ENCODE peak calls at places on chromosome 1, in five cellular contexts. I is adrenal gland, K is lower lobe of right lung, Y is left ventricle myocardium inferior, R is mammary epithelial cell. G is an unnamed sample.

GRCh38 chr1:164712131-164713031 is 153.4 kb downstream of the PBX1 start:
- DNase-seq in I (no peak), R (peak), K (no peak), Y (no peak), G (peak)

GRCh38 chr1:21241761-21242581 is 48.3 kb downstream of the ECE1 start:
- DNase-seq in I (no peak), Y (no peak), R (no peak), K (no peak), G (peak)

GRCh38 chr1:208090776-208091291 is 153.3 kb downstream of the PLXNA2 start:
- DNase-seq in R (no peak), Y (no peak), K (no peak), I (no peak), G (no peak)

GRCh38 chr1:38173848-38174247 is 127.3 kb upstream of the POU3F1 start:
- DNase-seq in I (no peak), Y (no peak), R (no peak), K (no peak), G (no peak)

GRCh38 chr1:2104621-2105427 is 54.6 kb downstream of the PRKCZ start:
- DNase-seq in R (no peak), K (peak), Y (no peak), I (no peak), G (peak)

GRCh38 chr1:198681831-198682756 is 43.3 kb downstream of the PTPRC start:
- DNase-seq in Y (no peak), K (peak), I (peak), R (peak), G (peak)

GRCh38 chr1:34591751-34592629 is 162.9 kb upstream of the GJB5 start:
- DNase-seq in R (no peak), I (no peak), Y (no peak), K (no peak), G (no peak)

GRCh38 chr1:38097256-38097655 is 50.7 kb upstream of the POU3F1 start:
- DNase-seq in I (no peak), Y (no peak), K (no peak), R (no peak), G (no peak)

GRCh38 chr1:8814870-8815269 is 2.6 kb downstream of the RERE start:
- DNase-seq in K (no peak), Y (no peak), I (no peak), R (peak), G (no peak)

GRCh38 chr1:35220976-35221375 is 28.0 kb upstream of the SFPQ start:
- DNase-seq in I (no peak), R (no peak), K (no peak), Y (no peak), G (no peak)

GRCh38 chr1:227459977-227460376 is 103.4 kb upstream of the ZNF678 start:
- DNase-seq in R (no peak), Y (no peak), K (no peak), I (no peak), G (no peak)

GRCh38 chr1:202578001-202578500 is 132.2 kb downstream of the SYT2 start:
- DNase-seq in I (no peak), R (peak), Y (no peak), K (no peak), G (no peak)

GRCh38 chr1:15760520-15761211 is 2.1 kb downstream of the FBLIM1 start:
- DNase-seq in I (no peak), Y (peak), R (peak), K (no peak), G (peak)

GRCh38 chr1:31788825-31789256 is 24.7 kb upstream of the ADGRB2 start:
- DNase-seq in Y (no peak), R (peak), I (no peak), K (no peak), G (no peak)

GRCh38 chr1:203129501-203130231 is 2.1 kb downstream of the ADORA1 start:
- DNase-seq in Y (peak), K (no peak), R (no peak), I (peak), G (peak)

GRCh38 chr1:20400341-20401177 is 85.5 kb downstream of the CAMK2N1 start:
- DNase-seq in R (no peak), K (no peak), I (peak), Y (no peak), G (no peak)

GRCh38 chr1:113226118-113226517 is 153.1 kb downstream of the LRIG2 start:
- DNase-seq in I (no peak), R (no peak), K (no peak), Y (no peak), G (peak)

GRCh38 chr1:48414264-48414663 is 57.7 kb downstream of the SPATA6 start:
- DNase-seq in I (no peak), K (no peak), R (no peak), Y (no peak), G (no peak)

GRCh38 chr1:34590211-34590623 is 164.6 kb upstream of the GJB5 start:
- DNase-seq in R (peak), Y (no peak), I (no peak), K (no peak), G (no peak)

GRCh38 chr1:28507247-28507645 is 1.4 kb downstream of the RCC1 start:
- DNase-seq in Y (no peak), I (no peak), R (no peak), K (no peak), G (no peak)

GRCh38 chr1:109112056-109112651 is 1.8 kb upstream of the ELAPOR1 start:
- DNase-seq in K (no peak), Y (no peak), I (no peak), R (peak), G (no peak)

GRCh38 chr1:156661932-156662587 is 15.1 kb downstream of the NES start:
- DNase-seq in I (no peak), Y (no peak), R (peak), K (no peak), G (no peak)

GRCh38 chr1:203691454-203691853 is 64.8 kb downstream of the ATP2B4 start:
- DNase-seq in Y (no peak), I (no peak), K (no peak), R (no peak), G (no peak)

GRCh38 chr1:113040041-113040440 is 33.0 kb upstream of the LRIG2 start:
- DNase-seq in K (no peak), R (no peak), I (no peak), Y (no peak), G (no peak)

GRCh38 chr1:218742478-218743260 is 397.5 kb downstream of the TGFB2 start:
- DNase-seq in K (no peak), Y (no peak), R (peak), I (no peak), G (no peak)

GRCh38 chr1:54934869-54935268 is 45.6 kb upstream of the TMEM61 start:
- DNase-seq in Y (no peak), I (no peak), R (peak), K (no peak), G (no peak)

GRCh38 chr1:24704411-24705259 is 40.6 kb upstream of the CLIC4 start:
- DNase-seq in Y (no peak), I (no peak), R (peak), K (no peak), G (no peak)

GRCh38 chr1:46404482-46405203 is 10.5 kb downstream of the FAAH start:
- DNase-seq in K (no peak), Y (no peak), R (no peak), I (no peak), G (no peak)

GRCh38 chr1:20719261-20719660 is 1.5 kb upstream of the KIF17 start:
- DNase-seq in I (no peak), Y (no peak), R (no peak), K (peak), G (no peak)

GRCh38 chr1:89298461-89298860 is 25.8 kb upstream of the GBP5 start:
- DNase-seq in Y (no peak), R (peak), K (no peak), I (no peak), G (no peak)

GRCh38 chr1:8987881-8988617 is 38.2 kb downstream of the SLC2A7 start:
- DNase-seq in I (peak), K (peak), Y (peak), R (no peak), G (peak)

GRCh38 chr1:231584117-231584516 is 42.5 kb upstream of the DISC1 start:
- DNase-seq in I (no peak), K (no peak), Y (no peak), R (peak), G (no peak)

GRCh38 chr1:66770694-66771093 is 18.4 kb downstream of the DYNLT5 start:
- DNase-seq in K (no peak), Y (no peak), R (no peak), I (no peak), G (no peak)

GRCh38 chr1:197448390-197448789 is 180.3 kb downstream of the CRB1 start:
- DNase-seq in R (no peak), Y (no peak), I (no peak), K (no peak), G (no peak)

GRCh38 chr1:220918285-220918951 is 39.2 kb downstream of the HLX start:
- DNase-seq in R (no peak), K (no peak), Y (no peak), I (no peak), G (no peak)

GRCh38 chr1:24968941-24969585 is 39.0 kb upstream of the RUNX3 start:
- DNase-seq in R (peak), K (no peak), Y (no peak), I (no peak), G (no peak)

GRCh38 chr1:14055442-14056225 is 355.6 kb downstream of the PRDM2 start:
- DNase-seq in K (no peak), Y (no peak), R (no peak), I (no peak), G (no peak)

GRCh38 chr1:200831091-200831490 is 41.7 kb upstream of the GPR25 start:
- DNase-seq in R (no peak), K (no peak), I (no peak), Y (no peak), G (no peak)

GRCh38 chr1:202998836-202999750 is 8.1 kb upstream of the TMEM183A start:
- DNase-seq in K (no peak), R (peak), Y (no peak), I (peak), G (peak)

GRCh38 chr1:119372493-119373086 is 4.0 kb downstream of the HAO2 start:
- DNase-seq in K (no peak), I (peak), Y (no peak), R (peak), G (no peak)

GRCh38 chr1:95021085-95021484 is 51.7 kb downstream of the ALG14 start:
- DNase-seq in R (peak), K (no peak), I (no peak), Y (no peak), G (no peak)

GRCh38 chr1:95018602-95019369 is 54.0 kb downstream of the ALG14 start:
- DNase-seq in Y (no peak), K (no peak), R (peak), I (no peak), G (no peak)

GRCh38 chr1:95022527-95022926 is 50.2 kb downstream of the ALG14 start:
- DNase-seq in I (no peak), R (no peak), Y (no peak), K (no peak), G (no peak)

GRCh38 chr1:95023399-95024050 is 49.2 kb downstream of the ALG14 start:
- DNase-seq in I (no peak), Y (no peak), K (no peak), R (peak), G (no peak)

DNA sequence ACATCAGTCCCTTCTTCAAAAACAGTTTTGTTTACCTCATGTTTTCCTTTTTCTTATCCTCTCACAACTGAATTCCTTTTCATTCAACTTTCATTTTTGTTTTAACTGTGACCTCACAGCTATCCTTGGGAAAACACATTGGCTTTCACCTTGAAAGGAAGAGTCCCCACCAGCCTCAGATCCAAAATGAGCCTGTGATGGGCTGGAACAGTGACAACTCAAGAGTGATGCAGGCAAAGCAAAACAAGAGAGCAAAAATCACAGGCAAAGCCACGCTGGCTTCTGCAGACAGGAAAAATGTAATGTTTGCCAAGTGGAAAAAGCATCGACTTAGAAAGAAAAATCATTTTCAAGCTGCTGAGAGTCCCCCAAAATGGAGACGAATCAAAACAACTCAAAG is 51.0 kb downstream of the ALG14 start:
- DNase-seq in K (no peak), R (no peak), I (peak), Y (no peak), G (no peak)
- H3K27ac ChIP-seq in K (peak), R (no peak), I (peak), Y (peak), G (peak)

GRCh38 chr1:240598201-240598600 is 13.8 kb downstream of the GREM2 start:
- DNase-seq in I (no peak), Y (no peak), K (no peak), R (no peak), G (no peak)
- H3K27ac ChIP-seq in I (no peak), Y (no peak), K (no peak), R (no peak), G (no peak)

GRCh38 chr1:33341190-33341589 is 20.3 kb upstream of the A3GALT2 start:
- DNase-seq in Y (no peak), I (no peak), R (no peak), K (no peak), G (no peak)

GRCh38 chr1:33339413-33339812 is 18.5 kb upstream of the A3GALT2 start:
- DNase-seq in I (no peak), K (no peak), Y (no peak), R (no peak), G (peak)

GRCh38 chr1:33344896-33345295 is 24.0 kb upstream of the A3GALT2 start:
- DNase-seq in R (no peak), Y (no peak), K (no peak), I (no peak), G (no peak)

GRCh38 chr1:33343539-33343938 is 22.6 kb upstream of the A3GALT2 start:
- DNase-seq in R (no peak), K (no peak), I (no peak), Y (no peak), G (no peak)

DNA sequence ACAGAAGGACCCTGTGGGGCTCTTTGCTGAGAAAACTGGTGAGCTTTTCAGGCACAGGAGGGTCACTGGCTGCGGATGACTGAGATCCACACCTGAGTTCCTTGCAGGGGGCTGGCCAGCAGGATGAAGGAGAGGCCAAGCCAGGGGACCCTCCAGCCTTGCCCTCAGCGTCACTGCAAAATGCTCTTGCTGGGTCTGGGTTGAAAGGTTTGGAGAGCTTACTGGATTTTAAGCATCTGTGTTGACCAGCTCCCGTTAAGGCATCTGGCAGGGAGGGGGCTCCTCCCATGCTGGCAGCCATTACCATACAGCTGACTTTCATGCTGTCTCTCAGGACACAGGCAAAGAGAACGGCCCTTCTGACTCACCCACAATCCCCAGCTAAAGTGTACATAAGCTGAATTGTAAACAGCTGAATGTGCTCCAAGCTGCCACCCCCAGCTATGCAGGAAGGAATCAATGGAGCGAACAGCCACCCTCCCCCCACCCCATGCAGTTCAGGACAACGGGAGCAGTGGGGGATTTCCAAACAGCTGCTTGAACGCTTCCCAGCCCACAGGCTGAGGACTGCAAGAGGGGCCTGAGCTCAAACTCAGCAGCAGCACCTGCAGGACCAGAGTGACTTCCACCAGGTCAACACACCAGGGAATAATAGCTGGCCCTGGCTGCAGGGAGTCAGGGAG is 21.3 kb upstream of the A3GALT2 start:
- DNase-seq in Y (peak), K (no peak), R (peak), I (no peak), G (peak)
- H3K27ac ChIP-seq in Y (peak), K (peak), R (peak), I (peak), G (peak)

GRCh38 chr1:159906960-159907359 is 7.0 kb upstream of the CFAP45 start:
- DNase-seq in K (no peak), R (no peak), Y (no peak), I (no peak), G (no peak)

GRCh38 chr1:159911668-159912067 is 11.7 kb upstream of the CFAP45 start:
- DNase-seq in Y (no peak), R (no peak), I (no peak), K (no peak), G (no peak)

GRCh38 chr1:159908255-159908905 is 8.4 kb upstream of the CFAP45 start:
- DNase-seq in R (no peak), I (no peak), Y (no peak), K (no peak), G (no peak)

GRCh38 chr1:159913451-159914192 is 11.7 kb downstream of the TAGLN2 start:
- DNase-seq in I (no peak), Y (no peak), R (peak), K (no peak), G (no peak)

GRCh38 chr1:159909381-159909780 is 9.4 kb upstream of the CFAP45 start:
- DNase-seq in R (no peak), K (no peak), I (no peak), Y (no peak), G (no peak)
- H3K27ac ChIP-seq in R (no peak), K (peak), I (no peak), Y (no peak), G (no peak)

GRCh38 chr1:245156041-245156735 is 1.4 kb downstream of the KIF26B start:
- DNase-seq in R (peak), I (peak), Y (peak), K (peak), G (peak)
- H3K27ac ChIP-seq in R (no peak), I (no peak), Y (no peak), K (no peak), G (no peak)

GRCh38 chr1:42279055-42279454 is 56.0 kb downstream of the FOXJ3 start:
- DNase-seq in R (no peak), I (no peak), Y (no peak), K (no peak), G (no peak)

GRCh38 chr1:42282024-42282579 is 52.9 kb downstream of the FOXJ3 start:
- DNase-seq in Y (no peak), K (no peak), R (peak), I (no peak), G (no peak)

GRCh38 chr1:42280841-42281240 is 54.2 kb downstream of the FOXJ3 start:
- DNase-seq in R (no peak), I (no peak), K (no peak), Y (no peak), G (no peak)

GRCh38 chr1:42282867-42283583 is 52.0 kb downstream of the FOXJ3 start:
- DNase-seq in Y (no peak), K (no peak), I (no peak), R (peak), G (no peak)
- H3K27ac ChIP-seq in Y (no peak), K (no peak), I (no peak), R (peak), G (no peak)